ENCODE peak calls at places on chromosomes 5 and 9, in nine cellular contexts. A is COLO829; V is CD4-positive, alpha-beta T cell; U is IMR-90; R is lung microvascular endothelial cell; Y is AG08395; B is nephron progenitor cell; O is substantia nigra; H is Caco-2. T is an unnamed sample.

GRCh38 chr5:90231688-90232087 is 177.9 kb downstream of the CETN3 start:
- DNase-seq in V (no peak), H (no peak), O (no peak), A (no peak), R (no peak), B (no peak), Y (no peak), U (no peak), T (no peak)

GRCh38 chr5:16735092-16735970 is 118.5 kb upstream of the RETREG1 start:
- DNase-seq in U (no peak), A (no peak), R (no peak), B (no peak), Y (no peak), H (no peak), O (no peak), V (no peak), T (no peak)

GRCh38 chr5:148483750-148484149 is 100.0 kb downstream of the FBXO38 start:
- DNase-seq in R (no peak), V (no peak), A (no peak), O (no peak), Y (no peak), H (no peak), B (no peak), U (no peak), T (no peak)

GRCh38 chr9:137168907-137169763 is 716 bp downstream of the LRRC26 start:
- DNase-seq in H (peak), R (peak), B (peak), U (peak), O (no peak), A (no peak), V (no peak), Y (peak), T (no peak)

GRCh38 chr9:4397917-4398316 is 92.4 kb upstream of the SLC1A1 start:
- DNase-seq in O (no peak), H (no peak), U (peak), V (no peak), R (no peak), A (peak), Y (peak), B (no peak), T (no peak)

GRCh38 chr5:2505217-2505616 is 246.3 kb downstream of the IRX2 start:
- DNase-seq in H (no peak), R (no peak), Y (no peak), B (no peak), U (no peak), V (no peak), O (no peak), A (no peak), T (no peak)

GRCh38 chr5:135488727-135489465 is 36.7 kb upstream of the TIFAB start:
- DNase-seq in H (peak), V (no peak), R (no peak), B (peak), O (no peak), A (peak), Y (peak), U (peak), T (no peak)

GRCh38 chr5:73625905-73626811 is at the start of gene ARHGEF28:
- DNase-seq in O (peak), A (peak), U (peak), R (peak), B (peak), Y (peak), H (peak), V (peak), T (no peak)

GRCh38 chr5:140734354-140734753 is 34.1 kb downstream of the ZMAT2 start:
- DNase-seq in B (no peak), A (no peak), H (peak), O (no peak), U (no peak), Y (peak), V (no peak), R (peak), T (no peak)

GRCh38 chr5:136686192-136686872 is 321.0 kb upstream of the TRPC7 start:
- DNase-seq in O (no peak), B (no peak), R (peak), Y (no peak), A (no peak), U (peak), H (peak), V (no peak), T (no peak)

GRCh38 chr5:141757402-141757801 is 75.4 kb upstream of the ARAP3 start:
- DNase-seq in V (no peak), B (peak), R (peak), A (peak), H (peak), O (peak), Y (peak), U (peak), T (no peak)

GRCh38 chr9:38708759-38709158 is 11.2 kb downstream of the FAM240B start:
- DNase-seq in U (no peak), B (no peak), R (no peak), Y (no peak), O (no peak), A (no peak), V (no peak), H (no peak), T (no peak)

GRCh38 chr9:87108639-87109038 is 161.3 kb upstream of the GAS1 start:
- DNase-seq in A (no peak), V (no peak), H (no peak), B (no peak), R (no peak), O (no peak), Y (no peak), U (no peak), T (no peak)

GRCh38 chr9:92245005-92245797 is 48.3 kb downstream of the IARS1 start:
- DNase-seq in B (no peak), U (peak), A (no peak), Y (peak), O (no peak), V (no peak), H (no peak), R (peak), T (no peak)

GRCh38 chr5:166708271-166708670 is 1583.2 kb upstream of the WWC1 start:
- DNase-seq in V (no peak), R (no peak), Y (no peak), B (no peak), O (no peak), H (no peak), A (peak), U (no peak), T (no peak)

GRCh38 chr5:88882321-88883038 is 504 bp downstream of the MEF2C start:
- DNase-seq in V (no peak), A (no peak), U (peak), O (no peak), B (no peak), H (no peak), Y (no peak), R (peak), T (no peak)

GRCh38 chr5:104189909-104190308 is 627.3 kb upstream of the NUDT12 start:
- DNase-seq in R (peak), O (no peak), H (no peak), Y (no peak), B (no peak), V (no peak), U (peak), A (peak), T (no peak)

GRCh38 chr5:75951158-75951557 is 132.0 kb upstream of the SV2C start:
- DNase-seq in B (no peak), V (no peak), U (no peak), Y (no peak), H (no peak), O (no peak), A (peak), R (no peak), T (no peak)

GRCh38 chr5:63573402-63573801 is 388.8 kb downstream of the HTR1A start:
- DNase-seq in B (no peak), U (no peak), V (no peak), O (no peak), R (no peak), A (no peak), H (no peak), Y (no peak), T (no peak)

GRCh38 chr5:65418661-65419060 is 63.1 kb downstream of the ADAMTS6 start:
- DNase-seq in H (no peak), V (no peak), A (no peak), O (no peak), U (peak), B (no peak), Y (no peak), R (no peak), T (no peak)

T was measured in activated B cell treated with CpG ODN at 0.5 μM for 24 hours.